ENCODE peak calls at places on chromosome 11, in ten cellular contexts. One of them, this sample, is unnamed.
A peak's percentile ranks its signal among the peaks of the same experiment; 100 is the strongest.

GRCh38 chr11:12705874-12706273 is 31.7 kb downstream of the TEAD1 start:
- DNase-seq in trophoblast cell: no peak
- DNase-seq in vagina: no peak
- DNase-seq in kidney: no peak
- DNase-seq in naive thymus-derived CD4-positive, alpha-beta T cell: no peak
- DNase-seq in effector memory CD4-positive, alpha-beta T cell: no peak
- DNase-seq in left ventricle myocardium inferior: no peak
- DNase-seq in tibial artery: no peak
- DNase-seq in ovary: no peak
- DNase-seq in prostate gland: no peak
- DNase-seq in this sample: no peak

GRCh38 chr11:65439331-65440181 is 17.0 kb downstream of the NEAT1 start:
- DNase-seq in vagina: no peak
- DNase-seq in left ventricle myocardium inferior: no peak
- DNase-seq in effector memory CD4-positive, alpha-beta T cell: no peak
- DNase-seq in naive thymus-derived CD4-positive, alpha-beta T cell: no peak
- DNase-seq in prostate gland: no peak
- DNase-seq in tibial artery: peak; percentile 62
- DNase-seq in ovary: peak; percentile 7
- DNase-seq in kidney: no peak
- DNase-seq in trophoblast cell: no peak
- DNase-seq in this sample: peak; percentile 4

GRCh38 chr11:85913486-85913885 is 58.3 kb downstream of the CCDC83 start:
- DNase-seq in naive thymus-derived CD4-positive, alpha-beta T cell: no peak
- DNase-seq in vagina: no peak
- DNase-seq in kidney: no peak
- DNase-seq in left ventricle myocardium inferior: no peak
- DNase-seq in prostate gland: no peak
- DNase-seq in tibial artery: no peak
- DNase-seq in trophoblast cell: no peak
- DNase-seq in ovary: no peak
- DNase-seq in effector memory CD4-positive, alpha-beta T cell: no peak
- DNase-seq in this sample: no peak

GRCh38 chr11:106988151-106988806 is 30.0 kb downstream of the GUCY1A2 start:
- DNase-seq in naive thymus-derived CD4-positive, alpha-beta T cell: no peak
- DNase-seq in ovary: no peak
- DNase-seq in vagina: no peak
- DNase-seq in tibial artery: no peak
- DNase-seq in trophoblast cell: no peak
- DNase-seq in effector memory CD4-positive, alpha-beta T cell: no peak
- DNase-seq in left ventricle myocardium inferior: no peak
- DNase-seq in prostate gland: no peak
- DNase-seq in kidney: no peak
- DNase-seq in this sample: no peak

GRCh38 chr11:84824624-84825023 is 802.5 kb downstream of the DLG2 start:
- DNase-seq in left ventricle myocardium inferior: no peak
- DNase-seq in ovary: no peak
- DNase-seq in tibial artery: no peak
- DNase-seq in prostate gland: no peak
- DNase-seq in trophoblast cell: no peak
- DNase-seq in vagina: no peak
- DNase-seq in kidney: no peak
- DNase-seq in naive thymus-derived CD4-positive, alpha-beta T cell: no peak
- DNase-seq in effector memory CD4-positive, alpha-beta T cell: no peak
- DNase-seq in this sample: no peak

GRCh38 chr11:284081-285020 is 4.6 kb upstream of the PGGHG start:
- DNase-seq in trophoblast cell: no peak
- DNase-seq in vagina: no peak
- DNase-seq in kidney: peak; percentile 65
- DNase-seq in left ventricle myocardium inferior: no peak
- DNase-seq in prostate gland: no peak
- DNase-seq in naive thymus-derived CD4-positive, alpha-beta T cell: peak; percentile 20
- DNase-seq in tibial artery: peak; percentile 60
- DNase-seq in ovary: no peak
- DNase-seq in effector memory CD4-positive, alpha-beta T cell: no peak
- DNase-seq in this sample: peak; percentile 20

GRCh38 chr11:130859896-130860295 is 56.4 kb downstream of the SNX19 start:
- DNase-seq in prostate gland: no peak
- DNase-seq in naive thymus-derived CD4-positive, alpha-beta T cell: no peak
- DNase-seq in left ventricle myocardium inferior: no peak
- DNase-seq in vagina: no peak
- DNase-seq in trophoblast cell: no peak
- DNase-seq in kidney: no peak
- DNase-seq in ovary: no peak
- DNase-seq in tibial artery: no peak
- DNase-seq in effector memory CD4-positive, alpha-beta T cell: no peak
- DNase-seq in this sample: no peak

GRCh38 chr11:86099727-86100320 is 30.9 kb upstream of the PICALM start:
- DNase-seq in effector memory CD4-positive, alpha-beta T cell: no peak
- DNase-seq in tibial artery: no peak
- DNase-seq in trophoblast cell: peak; percentile 88
- DNase-seq in ovary: no peak
- DNase-seq in naive thymus-derived CD4-positive, alpha-beta T cell: no peak
- DNase-seq in prostate gland: no peak
- DNase-seq in vagina: no peak
- DNase-seq in left ventricle myocardium inferior: no peak
- DNase-seq in kidney: no peak
- DNase-seq in this sample: no peak

GRCh38 chr11:35146711-35147110 is 7.7 kb downstream of the CD44 start:
- DNase-seq in vagina: no peak
- DNase-seq in left ventricle myocardium inferior: no peak
- DNase-seq in effector memory CD4-positive, alpha-beta T cell: no peak
- DNase-seq in ovary: no peak
- DNase-seq in kidney: no peak
- DNase-seq in naive thymus-derived CD4-positive, alpha-beta T cell: no peak
- DNase-seq in tibial artery: no peak
- DNase-seq in trophoblast cell: no peak
- DNase-seq in prostate gland: no peak
- DNase-seq in this sample: no peak

DNA sequence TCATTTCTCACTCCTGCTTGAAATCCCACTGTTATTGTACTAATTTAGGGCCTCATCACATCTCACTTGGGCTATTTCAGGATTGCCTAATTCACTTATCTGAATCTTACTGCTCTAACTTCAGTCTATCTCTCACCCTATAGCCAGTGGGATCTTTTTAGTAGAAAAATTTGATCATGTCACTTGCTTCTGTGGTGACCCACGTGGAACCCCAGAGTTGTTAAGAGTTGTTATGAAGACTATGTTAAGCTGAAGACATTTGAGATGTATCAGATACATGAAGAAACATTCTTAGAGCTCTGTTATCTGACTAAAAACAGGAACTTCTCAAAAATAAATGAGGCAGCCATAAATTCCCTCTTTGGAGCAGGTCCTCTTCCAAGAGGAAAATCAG is 1375.6 kb upstream of the TENM4 start:
- DNase-seq in kidney: no peak
- DNase-seq in vagina: no peak
- DNase-seq in tibial artery: no peak
- DNase-seq in effector memory CD4-positive, alpha-beta T cell: no peak
- DNase-seq in naive thymus-derived CD4-positive, alpha-beta T cell: no peak
- DNase-seq in prostate gland: no peak
- DNase-seq in ovary: no peak
- DNase-seq in trophoblast cell: no peak
- DNase-seq in left ventricle myocardium inferior: no peak
- DNase-seq in this sample: no peak
- H3K4me1 ChIP-seq in kidney: no peaks in the 10 kb centered on the region
- H3K4me1 ChIP-seq in vagina: no peaks in the 10 kb centered on the region
- H3K4me1 ChIP-seq in tibial artery: no peaks in the 10 kb centered on the region
- H3K4me1 ChIP-seq in effector memory CD4-positive, alpha-beta T cell: no peaks in the 10 kb centered on the region
- H3K4me1 ChIP-seq in naive thymus-derived CD4-positive, alpha-beta T cell: no peaks in the 10 kb centered on the region
- H3K4me1 ChIP-seq in prostate gland: no peaks in the 10 kb centered on the region
- H3K4me1 ChIP-seq in ovary: no peaks in the 10 kb centered on the region
- H3K4me1 ChIP-seq in trophoblast cell: no peaks in the 10 kb centered on the region
- H3K4me1 ChIP-seq in left ventricle myocardium inferior: no peaks in the 10 kb centered on the region
- H3K4me1 ChIP-seq in this sample: no peaks in the 10 kb centered on the region

GRCh38 chr11:68211546-68211945 is 1.6 kb downstream of the KMT5B start:
- DNase-seq in ovary: no peak
- DNase-seq in prostate gland: peak; percentile 49
- DNase-seq in vagina: no peak
- DNase-seq in kidney: no peak
- DNase-seq in left ventricle myocardium inferior: no peak
- DNase-seq in naive thymus-derived CD4-positive, alpha-beta T cell: no peak
- DNase-seq in effector memory CD4-positive, alpha-beta T cell: no peak
- DNase-seq in tibial artery: no peak
- DNase-seq in trophoblast cell: no peak
- DNase-seq in this sample: no peak
- H3K27ac ChIP-seq in ovary: no peak overlapping the region
- H3K27ac ChIP-seq in prostate gland: peak overlapping the region; percentile 99
- H3K27ac ChIP-seq in vagina: peak overlapping the region; percentile 94
- H3K27ac ChIP-seq in kidney: peak overlapping the region; percentile 68
- H3K27ac ChIP-seq in left ventricle myocardium inferior: no peak overlapping the region
- H3K27ac ChIP-seq in naive thymus-derived CD4-positive, alpha-beta T cell: peak overlapping the region; percentile 76
- H3K27ac ChIP-seq in effector memory CD4-positive, alpha-beta T cell: no peak overlapping the region
- H3K27ac ChIP-seq in tibial artery: no peak overlapping the region
- H3K27ac ChIP-seq in trophoblast cell: no peak overlapping the region
- H3K27ac ChIP-seq in this sample: peak overlapping the region; percentile 98

DNA sequence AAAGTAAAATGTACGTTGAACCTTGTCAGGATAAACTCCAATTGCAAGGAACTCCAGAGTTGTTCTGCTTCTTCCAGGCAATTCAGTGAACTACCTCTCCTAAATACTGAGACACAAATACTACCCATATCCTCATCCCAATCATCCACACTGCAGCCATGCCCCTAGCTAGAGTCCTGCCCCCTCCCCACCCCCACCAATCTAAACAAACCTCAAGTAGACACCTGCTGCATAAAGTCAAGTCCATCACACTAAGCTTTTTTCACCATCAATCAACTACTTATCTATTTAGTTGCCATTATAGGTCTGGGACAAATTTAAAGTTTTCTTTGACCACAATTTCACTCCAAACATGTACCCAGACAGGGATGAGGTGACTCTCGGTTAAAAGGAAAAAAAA is 93.2 kb upstream of the APOA1 start:
- DNase-seq in tibial artery: no peak
- DNase-seq in vagina: no peak
- DNase-seq in kidney: no peak
- DNase-seq in ovary: no peak
- DNase-seq in left ventricle myocardium inferior: no peak
- DNase-seq in naive thymus-derived CD4-positive, alpha-beta T cell: no peak
- DNase-seq in trophoblast cell: no peak
- DNase-seq in effector memory CD4-positive, alpha-beta T cell: no peak
- DNase-seq in prostate gland: no peak
- DNase-seq in this sample: no peak
- H3K4me1 ChIP-seq in tibial artery: no peaks in the 10 kb centered on the region
- H3K4me1 ChIP-seq in vagina: peaks cover 35% of the 10 kb centered on the region
- H3K4me1 ChIP-seq in kidney: peaks cover 12% of the 10 kb centered on the region
- H3K4me1 ChIP-seq in ovary: no peaks in the 10 kb centered on the region
- H3K4me1 ChIP-seq in left ventricle myocardium inferior: peaks cover 63% of the 10 kb centered on the region
- H3K4me1 ChIP-seq in naive thymus-derived CD4-positive, alpha-beta T cell: peaks cover 76% of the 10 kb centered on the region
- H3K4me1 ChIP-seq in trophoblast cell: no peaks in the 10 kb centered on the region
- H3K4me1 ChIP-seq in effector memory CD4-positive, alpha-beta T cell: peaks cover 52% of the 10 kb centered on the region
- H3K4me1 ChIP-seq in prostate gland: no peaks in the 10 kb centered on the region
- H3K4me1 ChIP-seq in this sample: peaks cover 37% of the 10 kb centered on the region

DNA sequence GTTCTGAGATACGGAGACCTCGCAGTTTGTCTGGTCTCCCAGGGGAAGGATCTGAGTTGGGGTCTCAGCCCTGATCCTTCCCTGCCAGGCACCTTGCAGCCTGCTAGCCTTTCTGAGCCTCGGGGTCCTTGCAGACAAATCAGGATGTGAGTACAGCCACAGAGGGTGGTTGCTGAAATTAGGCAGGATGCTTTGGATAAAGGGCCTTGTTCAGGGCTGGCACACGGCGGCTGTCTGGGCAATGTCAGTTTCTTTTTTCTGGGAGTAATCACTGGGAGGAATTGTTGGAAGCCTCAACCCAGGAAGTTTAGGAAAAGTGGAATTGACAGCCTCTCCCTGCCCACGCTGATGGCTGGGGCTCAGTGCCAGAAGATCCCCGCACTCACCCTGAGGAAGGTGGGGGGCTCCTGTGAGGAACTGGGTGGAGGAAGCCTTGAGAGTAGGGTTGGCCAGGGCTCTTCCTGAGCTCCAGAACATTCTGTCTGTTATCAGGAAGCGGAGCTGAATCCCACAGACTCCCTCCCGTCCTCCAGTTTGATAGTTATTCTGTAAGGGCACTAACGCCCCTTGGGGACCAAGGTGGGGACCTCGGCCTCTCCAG is 37.4 kb downstream of the CD82 start:
- DNase-seq in vagina: no peak
- DNase-seq in kidney: no peak
- DNase-seq in trophoblast cell: no peak
- DNase-seq in naive thymus-derived CD4-positive, alpha-beta T cell: no peak
- DNase-seq in prostate gland: no peak
- DNase-seq in tibial artery: peak; percentile 62
- DNase-seq in ovary: no peak
- DNase-seq in left ventricle myocardium inferior: no peak
- DNase-seq in effector memory CD4-positive, alpha-beta T cell: no peak
- DNase-seq in this sample: no peak
- H3K27ac ChIP-seq in vagina: no peak overlapping the region
- H3K27ac ChIP-seq in kidney: no peak overlapping the region
- H3K27ac ChIP-seq in trophoblast cell: no peak overlapping the region
- H3K27ac ChIP-seq in naive thymus-derived CD4-positive, alpha-beta T cell: no peak overlapping the region
- H3K27ac ChIP-seq in prostate gland: no peak overlapping the region
- H3K27ac ChIP-seq in tibial artery: peak overlapping the region; percentile 84
- H3K27ac ChIP-seq in ovary: peak overlapping the region; percentile 38
- H3K27ac ChIP-seq in left ventricle myocardium inferior: peak overlapping the region; percentile 77
- H3K27ac ChIP-seq in effector memory CD4-positive, alpha-beta T cell: peak overlapping the region; percentile 3
- H3K27ac ChIP-seq in this sample: peak overlapping the region; percentile 29

GRCh38 chr11:59182457-59183151 is 10.7 kb downstream of the DTX4 start:
- DNase-seq in naive thymus-derived CD4-positive, alpha-beta T cell: no peak
- DNase-seq in vagina: no peak
- DNase-seq in trophoblast cell: no peak
- DNase-seq in kidney: no peak
- DNase-seq in ovary: no peak
- DNase-seq in prostate gland: no peak
- DNase-seq in left ventricle myocardium inferior: no peak
- DNase-seq in effector memory CD4-positive, alpha-beta T cell: no peak
- DNase-seq in tibial artery: no peak
- DNase-seq in this sample: no peak
- H3K4me1 ChIP-seq in naive thymus-derived CD4-positive, alpha-beta T cell: no peaks in the 10 kb centered on the region
- H3K4me1 ChIP-seq in vagina: peaks cover 20% of the 10 kb centered on the region
- H3K4me1 ChIP-seq in trophoblast cell: peaks cover 20% of the 10 kb centered on the region
- H3K4me1 ChIP-seq in kidney: peaks cover 13% of the 10 kb centered on the region
- H3K4me1 ChIP-seq in ovary: peaks cover 29% of the 10 kb centered on the region
- H3K4me1 ChIP-seq in prostate gland: no peaks in the 10 kb centered on the region
- H3K4me1 ChIP-seq in left ventricle myocardium inferior: peaks cover 31% of the 10 kb centered on the region
- H3K4me1 ChIP-seq in effector memory CD4-positive, alpha-beta T cell: no peaks in the 10 kb centered on the region
- H3K4me1 ChIP-seq in tibial artery: no peaks in the 10 kb centered on the region
- H3K4me1 ChIP-seq in this sample: no peaks in the 10 kb centered on the region

GRCh38 chr11:61969838-61970452 is 2.5 kb upstream of the FTH1 start:
- DNase-seq in ovary: no peak
- DNase-seq in tibial artery: no peak
- DNase-seq in left ventricle myocardium inferior: no peak
- DNase-seq in vagina: no peak
- DNase-seq in kidney: no peak
- DNase-seq in prostate gland: no peak
- DNase-seq in trophoblast cell: peak; percentile 13
- DNase-seq in naive thymus-derived CD4-positive, alpha-beta T cell: no peak
- DNase-seq in effector memory CD4-positive, alpha-beta T cell: no peak
- DNase-seq in this sample: no peak
- H3K27ac ChIP-seq in ovary: peak overlapping the region; percentile 96
- H3K27ac ChIP-seq in tibial artery: peak overlapping the region; percentile 98
- H3K27ac ChIP-seq in left ventricle myocardium inferior: peak overlapping the region; percentile 100
- H3K27ac ChIP-seq in vagina: peak overlapping the region; percentile 99
- H3K27ac ChIP-seq in kidney: peak overlapping the region; percentile 89
- H3K27ac ChIP-seq in prostate gland: peak overlapping the region; percentile 96
- H3K27ac ChIP-seq in trophoblast cell: no peak overlapping the region
- H3K27ac ChIP-seq in naive thymus-derived CD4-positive, alpha-beta T cell: peak overlapping the region; percentile 30
- H3K27ac ChIP-seq in effector memory CD4-positive, alpha-beta T cell: no peak overlapping the region
- H3K27ac ChIP-seq in this sample: peak overlapping the region; percentile 99

This sample was measured in heart left ventricle.